ENCODE peak calls at places on chromosome 1, in nine cellular contexts. Z is lower lobe of right lung; V is prostate gland; A is GM23248; G is CD4-positive, alpha-beta memory T cell; W is thoracic aorta; M is astrocyte; P is uterus; H is spleen. C is an unnamed sample.

GRCh38 chr1:98681812-98682211 is 20.3 kb downstream of the SNX7 start:
- DNase-seq in Z (no peak), V (no peak), A (no peak), G (no peak), W (no peak), M (no peak), P (no peak), H (no peak), C (no peak)

GRCh38 chr1:55138740-55139283 is 76.4 kb downstream of the USP24 start:
- DNase-seq in Z (no peak), V (no peak), A (no peak), G (no peak), W (no peak), M (no peak), P (no peak), H (no peak), C (no peak)

GRCh38 chr1:68949999-68950398 is 453.1 kb upstream of the DEPDC1 start:
- DNase-seq in Z (no peak), V (no peak), A (no peak), G (no peak), W (no peak), M (no peak), P (no peak), H (no peak), C (no peak)

GRCh38 chr1:11918779-11919519 is 7.3 kb downstream of the KIAA2013 start:
- DNase-seq in Z (no peak), V (peak; percentile 62), A (peak; percentile 96), G (no peak), W (peak; percentile 74), M (peak; percentile 89), P (peak; percentile 76), H (no peak), C (no peak)

GRCh38 chr1:28085129-28085528 is 3.3 kb downstream of the EYA3 start:
- DNase-seq in Z (no peak), V (no peak), A (no peak), G (no peak), W (no peak), M (no peak), P (no peak), H (no peak), C (no peak)

GRCh38 chr1:117392776-117393175 is 25.5 kb downstream of the MAN1A2 start:
- DNase-seq in Z (no peak), V (no peak), A (peak; percentile 1), G (no peak), W (no peak), M (peak; percentile 13), P (no peak), H (no peak), C (no peak)

GRCh38 chr1:65209005-65209885 is 61.2 kb downstream of the AK4 start:
- DNase-seq in Z (no peak), V (peak; percentile 51), A (peak; percentile 58), G (peak; percentile 6), W (no peak), M (peak; percentile 12), P (no peak), H (no peak), C (no peak)

GRCh38 chr1:2143814-2144500 is 50.6 kb downstream of the FAAP20 start:
- DNase-seq in Z (peak; percentile 43), V (no peak), A (no peak), G (no peak), W (no peak), M (no peak), P (no peak), H (no peak), C (no peak)

GRCh38 chr1:24929091-24929875 is 793 bp downstream of the RUNX3 start:
- DNase-seq in Z (peak; percentile 63), V (no peak), A (peak; percentile 57), G (peak; percentile 69), W (no peak), M (no peak), P (no peak), H (peak; percentile 92), C (no peak)

GRCh38 chr1:233281711-233282581 is 13.6 kb downstream of the PCNX2 start:
- DNase-seq in Z (no peak), V (no peak), A (peak; percentile 27), G (peak; percentile 28), W (no peak), M (peak; percentile 87), P (no peak), H (no peak), C (peak; percentile 8)

GRCh38 chr1:185438936-185439335 is 121.9 kb upstream of the IVNS1ABP start:
- DNase-seq in Z (no peak), V (no peak), A (peak; percentile 19), G (no peak), W (no peak), M (peak; percentile 14), P (no peak), H (no peak), C (no peak)

GRCh38 chr1:77542784-77543183 is 139.7 kb downstream of the ZZZ3 start:
- DNase-seq in Z (no peak), V (no peak), A (peak; percentile 75), G (no peak), W (no peak), M (peak; percentile 38), P (no peak), H (no peak), C (no peak)

GRCh38 chr1:226126824-226127591 is 59.5 kb downstream of the ACBD3 start:
- DNase-seq in Z (no peak), V (peak; percentile 64), A (no peak), G (no peak), W (no peak), M (no peak), P (no peak), H (peak; percentile 82), C (no peak)

GRCh38 chr1:38474738-38475623 is 384.6 kb downstream of the RRAGC start:
- DNase-seq in Z (no peak), V (no peak), A (no peak), G (no peak), W (no peak), M (no peak), P (no peak), H (peak; percentile 79), C (no peak)
- H3K27ac ChIP-seq in Z (peak overlapping the region; percentile 25), V (no peak overlapping the region), A (no peak overlapping the region), G (no peak overlapping the region), W (no peak overlapping the region), M (no peak overlapping the region), P (no peak overlapping the region), H (peak overlapping the region; percentile 73), C (no peak overlapping the region)

DNA sequence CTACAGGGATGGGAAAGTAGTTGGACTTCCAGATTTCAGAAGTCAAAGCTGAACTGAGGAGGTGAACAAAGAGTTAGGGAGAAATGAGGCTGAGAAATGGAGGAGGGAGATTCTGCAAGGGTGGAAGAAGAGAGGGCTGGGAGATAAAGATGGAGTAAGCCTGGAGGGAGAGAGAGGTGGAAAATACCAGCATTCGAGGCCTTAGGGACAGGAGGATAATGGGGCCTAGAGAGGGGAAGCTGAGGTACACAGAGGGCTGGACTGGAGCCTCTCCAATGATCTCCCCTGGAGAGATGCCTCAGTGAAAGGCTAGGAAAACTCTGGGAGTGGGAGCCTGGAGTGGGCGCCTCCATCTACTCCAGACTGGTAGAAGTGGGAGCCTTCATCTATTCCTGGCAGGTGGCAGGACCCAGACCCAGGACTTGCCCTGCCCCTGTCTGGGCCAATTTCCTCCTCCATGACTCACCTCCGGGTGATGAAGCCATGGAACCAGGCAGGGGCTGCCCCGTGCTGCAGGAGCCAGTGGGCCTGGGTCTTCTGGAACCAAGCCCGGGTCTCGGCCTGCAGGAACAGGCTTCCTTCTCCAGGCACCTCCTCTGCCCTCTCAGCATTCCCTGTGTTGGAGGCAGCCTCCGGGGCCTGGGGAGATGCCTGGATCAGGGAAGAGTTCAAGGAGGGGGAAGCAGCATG is 1.9 kb downstream of the SH2D2A start:
- DNase-seq in Z (no peak), V (no peak), A (peak; percentile 36), G (no peak), W (no peak), M (no peak), P (no peak), H (no peak), C (no peak)
- H3K27me3 ChIP-seq in Z (no peaks in the 10 kb centered on the region), V (no peaks in the 10 kb centered on the region), A (no peaks in the 10 kb centered on the region), G (no peaks in the 10 kb centered on the region), W (no peaks in the 10 kb centered on the region), M (peaks cover 2% of the 10 kb centered on the region), P (no peaks in the 10 kb centered on the region), H (peaks cover 10% of the 10 kb centered on the region), C (no peaks in the 10 kb centered on the region)

GRCh38 chr1:43203859-43204258 is 31.7 kb downstream of the CFAP57 start:
- DNase-seq in Z (no peak), V (no peak), A (no peak), G (no peak), W (no peak), M (no peak), P (no peak), H (no peak), C (no peak)

GRCh38 chr1:43205671-43206070 is 33.5 kb downstream of the CFAP57 start:
- DNase-seq in Z (no peak), V (no peak), A (peak; percentile 73), G (no peak), W (no peak), M (peak; percentile 33), P (no peak), H (no peak), C (no peak)

GRCh38 chr1:43204394-43204793 is 32.3 kb downstream of the CFAP57 start:
- DNase-seq in Z (no peak), V (no peak), A (no peak), G (no peak), W (no peak), M (no peak), P (no peak), H (no peak), C (no peak)

GRCh38 chr1:43206721-43207228 is 34.6 kb downstream of the CFAP57 start:
- DNase-seq in Z (peak; percentile 67), V (no peak), A (peak; percentile 96), G (no peak), W (no peak), M (peak; percentile 95), P (no peak), H (no peak), C (no peak)

GRCh38 chr1:43207229-43207853 is 35.2 kb downstream of the CFAP57 start:
- DNase-seq in Z (no peak), V (no peak), A (peak; percentile 80), G (no peak), W (no peak), M (peak; percentile 14), P (no peak), H (no peak), C (no peak)
- H3K27ac ChIP-seq in Z (peak overlapping the region; percentile 76), V (no peak overlapping the region), A (peak overlapping the region; percentile 88), G (no peak overlapping the region), W (no peak overlapping the region), M (peak overlapping the region; percentile 94), P (no peak overlapping the region), H (no peak overlapping the region), C (no peak overlapping the region)

GRCh38 chr1:29743931-29744330 is 507.6 kb downstream of the PTPRU start:
- DNase-seq in Z (no peak), V (no peak), A (no peak), G (no peak), W (no peak), M (no peak), P (no peak), H (no peak), C (no peak)

GRCh38 chr1:29743264-29743663 is 506.9 kb downstream of the PTPRU start:
- DNase-seq in Z (no peak), V (no peak), A (no peak), G (no peak), W (no peak), M (no peak), P (no peak), H (no peak), C (no peak)

GRCh38 chr1:29747136-29747670 is 510.9 kb downstream of the PTPRU start:
- DNase-seq in Z (no peak), V (no peak), A (no peak), G (no peak), W (no peak), M (no peak), P (no peak), H (no peak), C (no peak)

GRCh38 chr1:29746076-29746665 is 509.8 kb downstream of the PTPRU start:
- DNase-seq in Z (no peak), V (no peak), A (no peak), G (no peak), W (no peak), M (no peak), P (no peak), H (no peak), C (no peak)

GRCh38 chr1:29744684-29745490 is 508.6 kb downstream of the PTPRU start:
- DNase-seq in Z (no peak), V (no peak), A (no peak), G (no peak), W (no peak), M (no peak), P (no peak), H (no peak), C (no peak)
- H3K27me3 ChIP-seq in Z (peaks cover 6% of the 10 kb centered on the region), V (no peaks in the 10 kb centered on the region), A (peaks cover 16% of the 10 kb centered on the region), G (no peaks in the 10 kb centered on the region), W (no peaks in the 10 kb centered on the region), M (peaks cover 15% of the 10 kb centered on the region), P (no peaks in the 10 kb centered on the region), H (no peaks in the 10 kb centered on the region), C (no peaks in the 10 kb centered on the region)